ENCODE peak calls at places on chromosomes 4 and X, in seven cellular contexts. R, W, J, X, L, F and C are unnamed samples.
A peak's percentile ranks its signal among the peaks of the same experiment; 100 is the strongest.

GRCh38 chr4:101356928-101357327 is 9.6 kb upstream of the PPP3CA start:
- DNase-seq in R (peak; percentile 99), W (peak; percentile 95), J (no peak), F (no peak), L (no peak), X (peak; percentile 41), C (peak; percentile 89)

GRCh38 chrX:40156472-40157227 is 58.9 kb upstream of the BCOR start:
- DNase-seq in R (no peak), W (no peak), J (no peak), L (no peak), X (no peak), F (no peak), C (no peak)

GRCh38 chr4:6253111-6253510 is 16.5 kb upstream of the WFS1 start:
- DNase-seq in W (no peak), R (no peak), J (no peak), X (no peak), F (no peak), L (no peak), C (no peak)

GRCh38 chr4:145347684-145348083 is 134.0 kb upstream of the SMAD1 start:
- DNase-seq in F (no peak), L (no peak), R (no peak), X (no peak), J (no peak), W (peak; percentile 11), C (peak; percentile 45)

GRCh38 chrX:45126158-45126557 is 74.5 kb downstream of the DIPK2B start:
- DNase-seq in X (no peak), R (no peak), W (no peak), J (no peak), F (no peak), L (no peak), C (no peak)

GRCh38 chr4:73434311-73434710 is 1.7 kb upstream of the AFP start:
- DNase-seq in L (no peak), R (peak; percentile 48), F (no peak), W (peak; percentile 7), J (peak; percentile 20), X (peak; percentile 19), C (no peak)

GRCh38 chr4:6732441-6733357 is 16.7 kb downstream of the BLOC1S4 start:
- DNase-seq in W (peak; percentile 94), F (peak; percentile 46), X (no peak), L (peak; percentile 76), R (peak; percentile 82), J (no peak), C (peak; percentile 67)

GRCh38 chr4:184746532-184746870 is 12.6 kb upstream of the CENPU start:
- DNase-seq in W (peak; percentile 82), L (peak; percentile 85), X (no peak), F (peak; percentile 41), J (no peak), R (peak; percentile 84), C (peak; percentile 87)

GRCh38 chrX:112163916-112164315 is 81.3 kb upstream of the TRPC5 start:
- DNase-seq in W (peak; percentile 49), L (no peak), J (no peak), R (no peak), F (no peak), X (no peak), C (peak; percentile 1)

GRCh38 chrX:85026170-85026569 is 22.5 kb downstream of the APOOL start:
- DNase-seq in F (no peak), L (no peak), R (no peak), X (no peak), J (no peak), W (no peak), C (no peak)
- TF ChIP-seq CTCF in F (no peak), L (no peak), R (no peak), X (no peak), J (no peak), W (no peak), C (no peak)

GRCh38 chrX:129980540-129981206 is 1.8 kb upstream of the BCORL1 start:
- DNase-seq in L (no peak), J (no peak), R (no peak), F (peak; percentile 55), W (no peak), X (no peak), C (no peak)

GRCh38 chrX:129981207-129981553 is 1.3 kb upstream of the BCORL1 start:
- DNase-seq in J (no peak), F (peak; percentile 16), R (no peak), W (no peak), X (no peak), L (no peak), C (no peak)

GRCh38 chrX:129980043-129980442 is 2.4 kb upstream of the BCORL1 start:
- DNase-seq in X (no peak), J (no peak), F (peak; percentile 20), W (no peak), L (no peak), R (no peak), C (no peak)

GRCh38 chrX:129982300-129983246 is at the start of gene BCORL1:
- DNase-seq in R (peak; percentile 74), X (peak; percentile 87), J (peak; percentile 88), F (peak; percentile 84), L (peak; percentile 91), W (peak; percentile 89), C (peak; percentile 55)

DNA sequence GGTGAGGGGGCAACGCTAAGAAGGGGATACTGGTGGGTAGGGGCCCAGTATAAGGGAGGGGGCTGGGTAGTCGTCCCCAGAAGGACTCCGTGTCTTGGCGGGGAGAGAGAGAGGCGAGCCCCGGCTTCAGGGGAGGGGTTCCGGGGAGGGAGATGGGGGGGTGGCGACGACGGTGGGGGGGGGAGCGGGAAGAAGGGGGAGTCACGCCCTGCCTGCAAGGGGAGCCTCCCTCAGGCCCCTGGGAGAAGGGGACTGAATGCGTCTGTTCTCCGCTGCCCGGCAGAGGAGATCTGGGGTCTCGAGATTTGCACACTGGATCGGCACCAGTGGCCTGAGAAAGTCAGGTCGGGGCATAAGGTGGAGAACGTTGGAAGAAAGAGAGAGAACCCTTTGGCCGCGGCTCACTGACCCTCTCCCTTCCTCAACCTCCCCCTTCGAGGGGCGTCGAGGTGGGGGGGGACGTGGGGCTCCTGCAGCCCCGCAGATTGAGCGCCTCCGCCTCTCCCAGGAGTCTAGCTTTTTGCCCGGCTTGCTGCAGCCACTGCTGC is 609 bp upstream of the BCORL1 start:
- DNase-seq in W (no peak), F (no peak), X (no peak), J (no peak), L (no peak), R (no peak), C (no peak)
- H3K4me3 ChIP-seq in W (peak overlapping the region; percentile 71), F (no peak overlapping the region), X (peak overlapping the region; percentile 60), J (no peak overlapping the region), L (no peak overlapping the region), R (no peak overlapping the region), C (peak overlapping the region; percentile 53)

DNA sequence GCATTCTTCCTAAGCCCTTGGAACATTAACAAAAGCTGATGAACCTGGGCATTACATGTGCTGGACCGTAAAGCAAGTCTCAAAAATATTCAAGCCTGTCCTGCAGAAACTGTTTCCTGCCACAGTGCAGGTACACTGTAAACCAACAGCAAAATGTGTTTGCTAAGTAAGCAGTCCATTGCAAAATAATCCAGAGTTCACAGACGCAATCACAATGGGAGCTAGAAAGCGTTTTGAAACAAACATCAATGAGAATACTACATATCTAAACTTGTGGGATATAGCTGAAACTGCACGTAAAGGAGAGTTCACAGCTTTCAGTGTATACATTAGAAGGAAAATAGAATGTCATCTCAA is 61.6 kb downstream of the RGS12 start:
- DNase-seq in W (no peak), L (no peak), X (no peak), J (no peak), R (no peak), F (no peak), C (no peak)
- TF ChIP-seq CTCF in W (no peak), L (no peak), X (no peak), J (no peak), R (no peak), F (no peak), C (no peak)

GRCh38 chr4:138053601-138054322 is 188.4 kb downstream of the SLC7A11 start:
- DNase-seq in F (peak; percentile 18), X (no peak), L (no peak), R (peak; percentile 97), W (peak; percentile 94), J (no peak), C (peak; percentile 64)
- H3K4me3 ChIP-seq in F (no peak overlapping the region), X (no peak overlapping the region), L (no peak overlapping the region), R (no peak overlapping the region), W (peak overlapping the region; percentile 37), J (no peak overlapping the region), C (peak overlapping the region; percentile 15)

DNA sequence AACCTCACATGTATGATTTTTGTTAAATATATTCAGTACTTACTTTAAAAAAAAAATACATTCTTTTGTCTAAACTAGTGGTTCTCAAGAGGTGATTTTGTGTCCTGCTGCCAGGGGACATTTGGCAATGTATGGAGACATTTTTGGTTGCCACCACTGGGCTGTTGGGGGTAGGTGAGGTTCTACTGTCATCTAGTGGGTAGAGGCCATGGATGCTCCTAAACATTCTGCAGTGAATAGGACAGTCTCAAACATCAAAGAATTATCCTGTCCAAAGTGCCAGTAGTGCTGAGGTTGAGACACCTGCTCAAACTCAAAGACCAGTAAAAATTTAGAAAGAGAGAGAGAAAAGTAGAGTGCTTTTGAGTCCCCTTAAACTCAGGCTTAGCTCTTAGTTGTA is 32.9 kb upstream of the PGM2 start:
- DNase-seq in W (peak; percentile 7), F (peak; percentile 14), J (peak; percentile 39), L (no peak), X (peak; percentile 12), R (peak; percentile 14), C (no peak)
- TF ChIP-seq CTCF in W (peak; percentile 59), F (no peak), J (peak; percentile 76), L (no peak), X (peak; percentile 37), R (peak; percentile 69), C (peak; percentile 39)

GRCh38 chrX:3244203-3244743 is 102.2 kb downstream of the MXRA5 start:
- DNase-seq in W (peak; percentile 91), J (no peak), X (no peak), F (no peak), R (peak; percentile 50), L (no peak), C (peak; percentile 65)
- H3K4me3 ChIP-seq in W (peak overlapping the region; percentile 44), J (no peak overlapping the region), X (no peak overlapping the region), F (no peak overlapping the region), R (no peak overlapping the region), L (no peak overlapping the region), C (peak overlapping the region; percentile 36)